ENCODE peak calls at places on chromosomes 11 and 22, in seven cellular contexts. H is cardiac fibroblast, N is BE2C, X is heart left ventricle, I is astrocyte of the cerebellum, B is fibroblast of mammary gland, W is AG04450. G is an unnamed sample.

GRCh38 chr11:117986981-117987495 is 844 bp downstream of the IL10RA start:
- DNase-seq in H (no peak), N (no peak), X (no peak), I (no peak), B (peak), W (no peak), G (peak)

GRCh38 chr11:67365756-67366384 is 7.5 kb downstream of the CLCF1 start:
- DNase-seq in H (no peak), N (no peak), X (no peak), I (no peak), B (no peak), W (no peak), G (no peak)

GRCh38 chr22:26056455-26056854 is 112.8 kb upstream of the SEZ6L start:
- DNase-seq in H (no peak), N (no peak), X (no peak), I (no peak), B (no peak), W (no peak), G (no peak)

GRCh38 chr22:43244803-43245527 is 58.0 kb upstream of the TTLL12 start:
- DNase-seq in H (no peak), N (no peak), X (no peak), I (no peak), B (no peak), W (no peak), G (no peak)

GRCh38 chr11:104343578-104343977 is 179.6 kb upstream of the PDGFD start:
- DNase-seq in H (peak), N (no peak), X (no peak), I (no peak), B (peak), W (no peak), G (no peak)

GRCh38 chr22:49957826-49958461 is 2.6 kb upstream of the PIM3 start:
- DNase-seq in H (no peak), N (peak), X (no peak), I (no peak), B (no peak), W (no peak), G (no peak)

GRCh38 chr11:101583180-101584128 is at the start of gene TRPC6:
- DNase-seq in H (peak), N (no peak), X (peak), I (no peak), B (peak), W (no peak), G (no peak)

GRCh38 chr11:11107081-11107480 is 246.0 kb downstream of the CSNK2A3 start:
- DNase-seq in H (no peak), N (no peak), X (no peak), I (no peak), B (no peak), W (no peak), G (no peak)

GRCh38 chr22:48494968-48495750 is 1332.5 kb downstream of the BRD1 start:
- DNase-seq in H (no peak), N (no peak), X (no peak), I (no peak), B (no peak), W (no peak), G (no peak)

GRCh38 chr11:12397953-12398352 is 20.6 kb downstream of the PARVA start:
- DNase-seq in H (peak), N (peak), X (peak), I (peak), B (peak), W (peak), G (peak)

GRCh38 chr11:12813371-12814225 is 139.4 kb downstream of the TEAD1 start:
- DNase-seq in H (peak), N (no peak), X (no peak), I (no peak), B (peak), W (peak), G (peak)

GRCh38 chr11:114977596-114977995 is 299.3 kb downstream of the NXPE2 start:
- DNase-seq in H (no peak), N (no peak), X (no peak), I (no peak), B (no peak), W (no peak), G (no peak)

GRCh38 chr11:41497974-41498373 is 38.5 kb upstream of the LRRC4C start:
- DNase-seq in H (peak), N (no peak), X (no peak), I (peak), B (no peak), W (no peak), G (peak)

GRCh38 chr11:56543157-56543556 is at the start of gene OR5M11:
- DNase-seq in H (no peak), N (no peak), X (no peak), I (no peak), B (no peak), W (no peak), G (no peak)

GRCh38 chr22:49547751-49548239 is 279.9 kb downstream of the BRD1 start:
- DNase-seq in H (no peak), N (no peak), X (no peak), I (no peak), B (no peak), W (no peak), G (no peak)

GRCh38 chr11:120907971-120908370 is 115.9 kb upstream of the TBCEL start:
- DNase-seq in H (no peak), N (no peak), X (no peak), I (no peak), B (no peak), W (no peak), G (no peak)

GRCh38 chr11:71282581-71283351 is 30.4 kb upstream of the SHANK2 start:
- DNase-seq in H (no peak), N (no peak), X (no peak), I (no peak), B (no peak), W (no peak), G (no peak)

GRCh38 chr11:71285111-71285510 is 32.7 kb upstream of the SHANK2 start:
- DNase-seq in H (no peak), N (no peak), X (no peak), I (no peak), B (no peak), W (no peak), G (no peak)

GRCh38 chr11:71286701-71287643 is 34.6 kb upstream of the SHANK2 start:
- DNase-seq in H (peak), N (no peak), X (no peak), I (peak), B (peak), W (peak), G (peak)

GRCh38 chr11:71283960-71284359 is 31.6 kb upstream of the SHANK2 start:
- DNase-seq in H (no peak), N (no peak), X (no peak), I (no peak), B (no peak), W (no peak), G (no peak)

DNA sequence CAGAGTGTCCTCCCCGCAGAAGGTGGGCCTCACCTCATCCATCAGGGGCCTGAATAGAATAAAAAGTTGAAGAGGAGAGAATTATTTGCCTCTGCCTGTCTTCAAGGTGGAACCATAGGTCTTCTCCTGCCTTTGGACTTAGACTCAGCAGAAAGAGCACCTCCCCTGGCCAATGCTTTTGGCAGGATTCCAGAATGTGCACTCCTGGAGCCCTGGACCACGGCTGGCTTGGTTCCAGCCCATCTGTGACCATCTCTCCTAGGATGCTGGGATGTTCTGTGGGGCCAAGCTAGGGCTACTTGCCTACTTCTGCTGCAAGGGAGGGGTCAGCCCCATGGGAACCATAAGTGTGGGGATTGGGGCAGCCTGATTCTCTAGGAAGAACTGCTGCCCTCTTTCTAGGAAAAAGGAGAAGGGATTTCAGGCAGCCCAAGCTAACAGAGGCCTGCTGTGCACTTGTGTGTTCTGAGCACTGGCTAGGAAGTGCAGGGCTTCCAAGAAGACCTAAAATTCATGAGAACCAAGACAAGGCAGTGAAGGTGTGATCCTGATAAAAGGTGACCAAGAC is 32.2 kb upstream of the SHANK2 start:
- DNase-seq in H (no peak), N (peak), X (no peak), I (no peak), B (no peak), W (no peak), G (no peak)
- H3K4me3 ChIP-seq in H (no peak), N (no peak), X (no peak), I (no peak), B (no peak), W (no peak), G (no peak)

GRCh38 chr11:35488117-35488516 is 37.3 kb downstream of the PAMR1 start:
- DNase-seq in H (peak), N (no peak), X (no peak), I (no peak), B (peak), W (no peak), G (peak)

GRCh38 chr11:35486446-35486845 is 39.0 kb downstream of the PAMR1 start:
- DNase-seq in H (peak), N (no peak), X (no peak), I (no peak), B (no peak), W (no peak), G (no peak)

GRCh38 chr11:35486934-35487333 is 38.5 kb downstream of the PAMR1 start:
- DNase-seq in H (no peak), N (no peak), X (no peak), I (no peak), B (no peak), W (no peak), G (no peak)

GRCh38 chr11:35485656-35486318 is 39.6 kb downstream of the PAMR1 start:
- DNase-seq in H (peak), N (peak), X (peak), I (peak), B (peak), W (peak), G (peak)

GRCh38 chr11:35487532-35488078 is 37.8 kb downstream of the PAMR1 start:
- DNase-seq in H (peak), N (peak), X (peak), I (peak), B (peak), W (no peak), G (peak)
- TF ChIP-seq CTCF in H (peak), N (peak), X (peak), I (peak), B (peak), W (peak), G (peak)

DNA sequence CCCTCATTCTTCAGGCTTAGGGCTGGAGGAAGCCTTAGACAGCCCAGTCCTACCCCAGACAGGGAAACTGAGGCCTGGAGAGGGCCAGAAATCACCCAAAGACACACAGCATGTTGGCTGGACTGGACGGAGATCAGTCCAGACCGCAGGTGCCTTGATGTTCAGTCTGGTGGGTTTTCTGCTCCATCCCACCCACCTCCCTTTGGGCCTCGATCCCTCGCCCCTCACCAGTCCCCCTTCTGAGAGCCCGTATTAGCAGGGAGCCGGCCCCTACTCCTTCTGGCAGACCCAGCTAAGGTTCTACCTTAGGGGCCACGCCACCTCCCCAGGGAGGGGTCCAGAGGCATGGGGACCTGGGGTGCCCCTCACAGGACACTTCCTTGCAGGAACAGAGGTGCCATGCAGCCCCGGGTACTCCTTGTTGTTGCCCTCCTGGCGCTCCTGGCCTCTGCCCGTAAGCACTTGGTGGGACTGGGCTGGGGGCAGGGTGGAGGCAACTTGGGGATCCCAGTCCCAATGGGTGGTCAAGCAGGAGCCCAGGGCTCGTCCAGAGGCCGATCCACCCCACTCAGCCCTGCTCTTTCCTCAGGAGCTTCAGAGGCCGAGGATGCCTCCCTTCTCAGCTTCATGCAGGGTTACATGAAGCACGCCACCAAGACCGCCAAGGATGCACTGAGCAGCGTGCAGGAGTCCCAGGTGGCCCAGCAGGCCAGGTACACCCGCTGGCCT is 641 bp downstream of the APOC3 start:
- DNase-seq in H (no peak), N (no peak), X (no peak), I (no peak), B (no peak), W (no peak), G (no peak)
- H3K4me3 ChIP-seq in H (no peak), N (no peak), X (no peak), I (no peak), B (no peak), W (no peak), G (no peak)

DNA sequence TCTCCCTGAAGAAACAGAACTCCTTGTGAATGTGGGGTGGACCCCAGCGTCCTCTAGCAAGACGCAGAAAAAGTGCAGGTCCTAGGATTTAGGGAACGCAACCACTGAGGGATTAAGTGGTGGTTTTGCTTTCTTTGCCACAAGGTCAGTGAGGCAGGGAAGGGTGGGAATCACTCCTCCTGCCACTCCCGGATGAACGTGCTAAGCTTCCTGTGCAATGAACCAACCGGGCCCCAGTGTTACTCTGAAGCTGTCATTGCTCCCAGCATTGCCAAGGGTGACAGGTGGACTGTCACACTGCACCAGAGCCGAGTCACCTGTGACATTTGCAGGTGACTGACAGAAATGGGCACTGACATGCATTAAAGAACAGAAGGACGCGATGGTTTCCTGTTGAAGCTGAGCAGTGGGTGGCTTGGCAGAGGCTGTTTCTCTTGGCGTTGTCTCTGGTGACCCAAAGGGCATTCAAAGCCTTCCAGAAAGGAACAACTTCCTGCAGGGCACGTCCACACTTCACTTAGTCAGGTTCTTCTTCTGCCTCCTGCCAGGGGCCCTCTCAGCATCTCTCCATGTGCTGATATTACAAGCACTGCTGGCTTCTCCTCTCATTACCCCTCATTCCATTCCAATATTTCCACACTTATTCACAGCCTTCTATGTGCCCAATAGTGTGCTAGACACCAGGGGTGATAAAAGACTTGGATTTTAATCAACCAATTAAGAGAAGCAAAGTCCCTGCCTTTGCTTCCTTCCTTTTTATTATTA is 9.7 kb downstream of the KIRREL3 start:
- DNase-seq in H (peak), N (no peak), X (no peak), I (no peak), B (no peak), W (no peak), G (peak)
- TF ChIP-seq CTCF in H (no peak), N (no peak), X (no peak), I (no peak), B (no peak), W (no peak), G (no peak)

G was measured in AG10803.